ENCODE peak calls at places on chromosomes 6 and 20, in four cellular contexts. V, O, G and A are unnamed samples.

GRCh38 chr6:1482381-1483166 is 93.2 kb downstream of the FOXF2 start:
- DNase-seq in V (no peak), G (peak), O (no peak), A (no peak)

GRCh38 chr20:3226864-3227263 is 12.1 kb downstream of the SLC4A11 start:
- DNase-seq in G (no peak), O (no peak), V (no peak), A (no peak)

GRCh38 chr20:8339313-8339712 is 207.2 kb downstream of the PLCB1 start:
- DNase-seq in O (no peak), G (no peak), V (no peak), A (no peak)

GRCh38 chr6:152189736-152190135 is 382.3 kb downstream of the ESR1 start:
- DNase-seq in G (no peak), O (no peak), V (no peak), A (no peak)

GRCh38 chr6:63572733-63573139 is 456 bp downstream of the LOC128125822 start:
- DNase-seq in V (no peak), G (no peak), O (no peak), A (peak)

GRCh38 chr20:23094927-23095326 is 8.8 kb upstream of the CD93 start:
- DNase-seq in O (no peak), V (no peak), G (no peak), A (no peak)

GRCh38 chr6:43120938-43121913 is 45.1 kb downstream of the PTK7 start:
- DNase-seq in G (no peak), O (no peak), V (no peak), A (no peak)

GRCh38 chr6:35496851-35497570 is at the start of gene TEAD3:
- DNase-seq in V (peak), O (peak), G (no peak), A (peak)

GRCh38 chr6:51464956-51465355 is 622.5 kb downstream of the PKHD1 start:
- DNase-seq in O (no peak), G (no peak), V (no peak), A (no peak)

GRCh38 chr6:163405412-163406309 is 8.9 kb upstream of the QKI start:
- DNase-seq in G (no peak), O (no peak), V (peak), A (no peak)

GRCh38 chr20:32018269-32019155 is 8.3 kb downstream of the CCM2L start:
- DNase-seq in V (peak), G (no peak), O (peak), A (peak)

DNA sequence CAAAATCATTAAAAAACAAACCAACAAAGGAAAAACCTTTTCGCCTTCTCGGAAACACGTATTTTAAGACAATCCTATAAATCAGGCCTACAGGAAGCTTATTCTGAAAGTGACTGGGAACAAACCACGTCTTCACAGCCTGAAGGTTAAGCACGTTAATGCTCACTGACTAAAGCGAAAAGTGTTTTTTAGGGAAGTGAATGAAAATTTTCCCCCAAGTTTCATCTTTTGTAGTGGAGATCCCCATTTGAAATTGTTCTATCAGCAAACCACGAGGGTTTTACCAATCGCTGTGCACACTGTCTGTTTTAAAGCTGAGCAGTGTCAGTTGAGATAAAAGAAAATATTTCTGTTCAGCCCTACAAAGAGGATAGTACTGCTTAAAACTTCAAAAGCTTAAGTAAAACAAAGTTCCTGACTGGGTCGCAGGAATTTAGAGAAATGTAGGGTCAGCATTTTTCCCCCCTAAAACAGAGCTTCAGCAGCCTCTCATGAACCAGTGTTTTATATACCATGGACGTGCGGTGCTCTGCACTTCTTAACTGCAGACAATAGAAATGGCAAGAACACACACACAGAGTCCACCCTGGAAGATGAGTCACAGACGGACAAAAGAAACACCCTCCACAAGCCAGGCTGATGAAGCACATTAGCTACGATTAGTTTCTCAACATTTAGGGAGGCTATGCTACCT is 34.9 kb downstream of the SLC22A23 start:
- DNase-seq in O (peak), V (no peak), G (peak), A (no peak)
- TF ChIP-seq BHLHE40 in O (no peak), V (no peak), G (no peak), A (no peak)

GRCh38 chr6:91135406-91135805 is 548.5 kb upstream of the MAP3K7 start:
- DNase-seq in G (no peak), O (no peak), V (no peak), A (no peak)

GRCh38 chr6:91127752-91128151 is 540.9 kb upstream of the MAP3K7 start:
- DNase-seq in G (no peak), O (no peak), V (no peak), A (no peak)

GRCh38 chr6:91130126-91130525 is 543.3 kb upstream of the MAP3K7 start:
- DNase-seq in V (no peak), G (no peak), O (no peak), A (no peak)

GRCh38 chr6:91137286-91137685 is 550.4 kb upstream of the MAP3K7 start:
- DNase-seq in O (no peak), V (no peak), G (no peak), A (no peak)

GRCh38 chr6:91132461-91132860 is 545.6 kb upstream of the MAP3K7 start:
- DNase-seq in V (no peak), O (no peak), G (no peak), A (no peak)
- TF ChIP-seq SP1 in V (no peak), O (no peak), G (no peak), A (no peak)

GRCh38 chr20:53878262-53879047 is 191.9 kb downstream of the BCAS1 start:
- DNase-seq in O (no peak), V (no peak), G (no peak), A (no peak)

GRCh38 chr20:53876956-53877355 is 193.4 kb downstream of the BCAS1 start:
- DNase-seq in G (no peak), O (no peak), V (no peak), A (no peak)

GRCh38 chr20:53874706-53875105 is 195.7 kb downstream of the BCAS1 start:
- DNase-seq in V (no peak), G (no peak), O (no peak), A (no peak)

GRCh38 chr20:53875452-53875851 is 194.9 kb downstream of the BCAS1 start:
- DNase-seq in V (no peak), O (peak), G (no peak), A (no peak)

GRCh38 chr20:53876470-53876869 is 193.9 kb downstream of the BCAS1 start:
- DNase-seq in O (no peak), G (no peak), V (no peak), A (no peak)
- TF ChIP-seq FOXM1 in O (no peak), G (no peak), V (no peak), A (no peak)

GRCh38 chr6:14889172-14889571 is 356.7 kb upstream of the JARID2 start:
- DNase-seq in O (no peak), G (no peak), V (no peak), A (no peak)
- TF ChIP-seq BHLHE40 in O (no peak), G (no peak), V (no peak), A (no peak)

GRCh38 chr6:82088978-82089855 is 158.3 kb downstream of the IBTK start:
- DNase-seq in V (no peak), O (no peak), G (no peak), A (no peak)
- TF ChIP-seq SP1 in V (no peak), O (no peak), G (no peak), A (no peak)

GRCh38 chr6:27862396-27863061 is 49.7 kb downstream of the OR2B2 start:
- DNase-seq in O (no peak), V (peak), G (no peak), A (no peak)

GRCh38 chr6:27864906-27865883 is 47.0 kb downstream of the OR2B2 start:
- DNase-seq in G (peak), V (peak), O (peak), A (peak)

GRCh38 chr6:27865952-27866369 is 46.2 kb downstream of the OR2B2 start:
- DNase-seq in G (no peak), V (no peak), O (peak), A (no peak)

GRCh38 chr6:27866370-27867050 is 45.7 kb downstream of the OR2B2 start:
- DNase-seq in O (peak), V (peak), G (peak), A (no peak)

DNA sequence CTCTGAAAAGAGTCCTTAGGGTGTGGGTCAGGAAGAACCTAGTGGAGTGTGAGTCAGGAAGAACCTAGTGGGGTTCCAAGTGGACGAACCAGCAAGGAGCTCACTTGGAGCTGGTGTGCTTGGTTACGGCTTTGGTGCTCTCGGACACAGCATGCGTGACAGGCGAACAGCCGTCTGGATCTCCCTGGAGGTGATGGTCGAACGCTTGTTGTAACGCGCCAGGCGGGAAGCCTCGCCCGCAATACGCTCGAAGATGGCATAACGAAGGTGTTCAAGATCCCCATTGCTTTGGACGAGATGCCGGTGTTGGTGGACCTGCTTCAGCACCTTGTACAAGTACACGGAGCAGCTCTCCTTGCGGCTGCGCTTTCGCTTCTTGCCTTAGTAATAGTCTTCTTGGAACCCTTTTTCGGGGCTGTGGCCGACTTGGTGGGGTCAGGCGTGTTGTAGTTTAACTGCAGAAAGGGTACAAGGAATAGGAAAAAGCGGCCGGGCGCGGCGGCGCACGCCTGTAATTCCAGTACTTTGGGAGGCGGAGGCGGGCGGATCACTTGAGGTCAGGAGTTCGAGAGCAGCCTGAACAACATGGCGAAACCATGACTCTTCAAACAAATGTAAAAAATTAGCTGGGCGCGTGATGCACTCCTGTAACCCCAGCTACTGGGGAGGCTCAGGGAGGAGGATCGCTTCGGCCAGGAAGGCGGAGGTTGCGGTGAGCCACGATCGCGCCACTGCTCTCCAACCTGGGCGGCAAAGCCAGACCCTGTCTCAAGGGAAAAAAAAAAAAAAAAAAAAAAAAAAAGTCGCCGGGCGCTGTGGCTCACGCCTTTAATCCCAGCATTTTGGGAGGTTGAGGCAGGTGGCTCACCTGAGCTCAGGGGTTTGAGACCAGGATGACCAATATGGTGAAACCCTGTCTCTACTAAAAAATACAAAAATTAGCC is 48.0 kb downstream of the OR2B2 start:
- DNase-seq in G (no peak), V (no peak), O (peak), A (no peak)
- TF ChIP-seq FOXM1 in G (no peak), V (no peak), O (no peak), A (no peak)

DNA sequence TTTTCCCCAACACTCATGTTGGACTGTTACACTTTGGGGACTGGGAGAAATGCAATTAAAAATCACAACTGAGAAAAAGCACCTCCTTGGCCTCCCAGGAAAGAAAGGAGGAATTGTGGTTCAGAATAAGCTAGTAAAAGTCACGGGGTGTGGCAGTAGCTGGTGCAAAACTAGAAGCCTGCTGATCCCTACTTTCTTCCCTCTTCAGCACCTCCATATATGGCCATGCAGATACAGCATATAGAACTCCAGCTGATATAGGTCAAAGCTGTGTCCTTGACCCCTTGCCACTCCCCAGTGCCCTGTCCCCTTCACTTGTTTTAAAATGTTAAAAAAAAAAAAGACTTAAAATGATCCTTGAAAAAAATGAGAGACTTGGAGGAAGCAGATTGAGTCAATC is 5.5 kb upstream of the FLRT3 start:
- DNase-seq in O (no peak), V (no peak), G (no peak), A (no peak)
- TF ChIP-seq BHLHE40 in O (no peak), V (no peak), G (no peak), A (no peak)

GRCh38 chr6:14079433-14079832 is 38.1 kb upstream of the CD83 start:
- DNase-seq in G (no peak), O (no peak), V (no peak), A (no peak)

GRCh38 chr6:14082287-14082686 is 35.3 kb upstream of the CD83 start:
- DNase-seq in V (no peak), O (no peak), G (no peak), A (no peak)

GRCh38 chr6:14079971-14080370 is 37.6 kb upstream of the CD83 start:
- DNase-seq in O (no peak), V (no peak), G (no peak), A (no peak)

GRCh38 chr6:14074723-14075503 is 42.7 kb upstream of the CD83 start:
- DNase-seq in G (no peak), V (no peak), O (no peak), A (no peak)

DNA sequence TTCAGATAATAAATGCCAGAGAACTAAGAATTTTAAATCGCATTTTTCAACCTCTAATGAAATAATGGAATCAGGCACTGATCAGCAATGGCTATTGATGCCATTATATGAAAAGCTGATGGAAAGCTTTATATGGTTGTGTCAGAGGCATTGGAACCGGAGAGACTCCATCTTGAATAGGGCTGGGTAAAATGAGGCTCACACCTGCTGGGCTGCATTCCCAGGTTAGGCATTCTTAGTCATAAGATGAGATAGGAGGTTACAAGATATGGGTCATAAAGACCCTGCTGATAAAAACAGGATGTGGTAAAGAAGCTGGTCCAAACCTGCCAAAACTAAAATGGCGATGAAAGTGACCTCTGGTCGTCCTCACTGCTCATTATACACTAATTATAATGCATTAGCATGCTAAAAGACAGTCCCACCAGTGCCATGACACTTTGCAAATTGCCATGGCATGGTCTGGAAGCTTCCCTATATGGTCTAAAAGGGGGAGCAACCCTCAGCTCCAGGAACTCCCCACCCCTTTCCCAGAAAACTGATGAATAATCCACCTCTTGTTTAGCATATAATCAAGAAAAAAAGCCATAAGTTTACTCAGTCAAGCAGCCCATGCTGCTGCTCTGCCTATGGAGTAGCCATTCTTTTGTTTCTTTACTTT is 40.2 kb upstream of the CD83 start:
- DNase-seq in O (peak), G (no peak), V (no peak), A (no peak)
- TF ChIP-seq SP1 in O (no peak), G (no peak), V (no peak), A (no peak)

DNA sequence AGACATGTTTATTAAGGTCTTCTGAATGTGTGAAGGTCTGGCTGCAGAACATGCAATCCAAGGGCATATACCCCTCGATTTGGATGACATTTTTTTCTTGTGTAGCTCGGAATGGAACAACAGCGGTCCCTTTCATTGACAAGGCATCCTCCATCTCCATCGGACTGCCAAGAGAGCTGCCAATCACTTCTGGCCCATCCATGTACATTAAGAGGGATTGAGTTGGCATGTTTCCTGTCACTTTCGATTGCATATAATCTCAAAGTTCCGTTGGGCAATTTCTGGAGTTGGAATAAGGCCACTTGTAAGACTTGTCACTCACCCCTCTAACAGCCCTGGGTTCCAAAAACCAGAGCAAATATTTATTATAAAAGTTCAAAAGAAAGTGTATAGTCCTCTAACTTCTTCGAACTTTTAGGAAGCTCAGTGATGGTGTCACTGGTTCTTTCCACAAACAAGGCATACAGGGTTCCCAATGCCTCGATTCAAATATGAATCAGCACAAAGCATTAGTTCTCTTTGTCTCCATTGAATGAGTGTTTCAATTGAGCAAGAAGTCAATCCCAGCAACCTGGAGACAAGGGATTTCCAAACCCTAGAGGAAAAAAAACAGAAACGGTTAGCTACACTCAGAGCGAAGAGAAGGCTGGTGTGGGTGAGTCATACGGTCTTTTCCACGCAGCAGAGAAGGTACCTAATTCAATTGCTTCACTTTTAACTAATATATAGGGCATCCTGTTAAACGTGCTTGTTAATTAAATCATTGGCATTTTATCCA is 10.9 kb downstream of the ZNF217 start:
- DNase-seq in O (no peak), G (no peak), V (peak), A (no peak)
- TF ChIP-seq FOXM1 in O (no peak), G (no peak), V (no peak), A (no peak)